ENCODE peak calls at places on chromosomes 13 and 19, in six cellular contexts. L is IMR-90, G is A549, W is colonic mucosa, M is GM23338, T is Peyer's patch. C is an unnamed sample. For H3K4me1, the result is how much of the 10 kb centered on the place peaks cover.

GRCh38 chr19:39738809-39739208 is 980 bp upstream of the CLC start:
- DNase-seq in L (no peak), G (no peak), W (no peak), M (no peak), T (no peak), C (no peak)

GRCh38 chr13:79782541-79783216 is 301.7 kb downstream of the NDFIP2 start:
- DNase-seq in L (peak), G (no peak), W (peak), M (peak), T (no peak), C (peak)

GRCh38 chr13:94251801-94252200 is 227.7 kb downstream of the DCT start:
- DNase-seq in L (peak), G (no peak), W (no peak), M (no peak), T (no peak), C (no peak)

GRCh38 chr13:33349996-33350826 is 64.7 kb upstream of the STARD13 start:
- DNase-seq in L (peak), G (peak), W (peak), M (peak), T (no peak), C (no peak)

GRCh38 chr13:30864352-30865130 is 41.5 kb upstream of the MEDAG start:
- DNase-seq in L (peak), G (no peak), W (no peak), M (peak), T (no peak), C (no peak)

GRCh38 chr13:114004416-114005205 is 30.7 kb upstream of the C13orf46 start:
- DNase-seq in L (peak), G (no peak), W (no peak), M (no peak), T (no peak), C (peak)

GRCh38 chr19:33771308-33772101 is 25.2 kb upstream of the KCTD15 start:
- DNase-seq in L (peak), G (peak), W (peak), M (peak), T (peak), C (peak)

GRCh38 chr13:60944863-60945262 is 470.8 kb downstream of the PCDH20 start:
- DNase-seq in L (no peak), G (no peak), W (no peak), M (no peak), T (no peak), C (no peak)

GRCh38 chr19:39845172-39845571 is 1.0 kb downstream of the FBL start:
- DNase-seq in L (no peak), G (no peak), W (no peak), M (no peak), T (no peak), C (no peak)

GRCh38 chr19:40223135-40223822 is 3.2 kb downstream of the CCNP start:
- DNase-seq in L (no peak), G (no peak), W (peak), M (peak), T (peak), C (no peak)

GRCh38 chr13:42490676-42491075 is 83.3 kb upstream of the TNFSF11 start:
- DNase-seq in L (no peak), G (no peak), W (no peak), M (no peak), T (no peak), C (no peak)

GRCh38 chr19:872266-872951 is 12.9 kb downstream of the CFD start:
- DNase-seq in L (peak), G (no peak), W (peak), M (peak), T (peak), C (no peak)

GRCh38 chr13:61286148-61286745 is 129.4 kb downstream of the PCDH20 start:
- DNase-seq in L (no peak), G (no peak), W (no peak), M (peak), T (no peak), C (no peak)

GRCh38 chr19:48967346-48968178 is 2.5 kb downstream of the FTL start:
- DNase-seq in L (peak), G (peak), W (no peak), M (no peak), T (no peak), C (peak)

GRCh38 chr13:113989585-113990300 is 15.9 kb upstream of the C13orf46 start:
- DNase-seq in L (no peak), G (no peak), W (no peak), M (no peak), T (no peak), C (no peak)

GRCh38 chr13:60226507-60226906 is 62.8 kb upstream of the DIAPH3 start:
- DNase-seq in L (peak), G (no peak), W (no peak), M (peak), T (no peak), C (no peak)

GRCh38 chr19:17259118-17259780 is 5.3 kb downstream of the USHBP1 start:
- DNase-seq in L (no peak), G (no peak), W (no peak), M (no peak), T (no peak), C (no peak)

GRCh38 chr19:56976995-56977906 is 136.7 kb upstream of the PEG3 start:
- DNase-seq in L (no peak), G (no peak), W (no peak), M (no peak), T (no peak), C (no peak)

GRCh38 chr13:106133025-106133424 is 402.4 kb downstream of the EFNB2 start:
- DNase-seq in L (peak), G (no peak), W (no peak), M (no peak), T (no peak), C (no peak)

GRCh38 chr19:18233224-18233825 is 7.1 kb upstream of the PDE4C start:
- DNase-seq in L (peak), G (peak), W (peak), M (peak), T (no peak), C (no peak)

GRCh38 chr13:61728468-61728867 is 312.8 kb upstream of the PCDH20 start:
- DNase-seq in L (no peak), G (no peak), W (no peak), M (no peak), T (no peak), C (no peak)

GRCh38 chr13:27269114-27269665 is 1.4 kb upstream of the RASL11A start:
- DNase-seq in L (peak), G (no peak), W (no peak), M (no peak), T (no peak), C (no peak)

GRCh38 chr19:13160557-13160956 is 10.3 kb downstream of the IER2 start:
- DNase-seq in L (peak), G (no peak), W (no peak), M (no peak), T (no peak), C (no peak)

GRCh38 chr13:28486144-28486543 is 8.8 kb downstream of the FLT1 start:
- DNase-seq in L (no peak), G (no peak), W (no peak), M (no peak), T (no peak), C (no peak)

GRCh38 chr13:94585543-94586101 is 10.3 kb downstream of the TGDS start:
- DNase-seq in L (no peak), G (no peak), W (no peak), M (no peak), T (no peak), C (no peak)

GRCh38 chr19:6064016-6064702 is 46.1 kb downstream of the RFX2 start:
- DNase-seq in L (no peak), G (no peak), W (no peak), M (no peak), T (peak), C (no peak)

GRCh38 chr13:113113846-113114271 is 8.3 kb downstream of the F7 start:
- DNase-seq in L (no peak), G (no peak), W (no peak), M (no peak), T (no peak), C (no peak)

GRCh38 chr13:34816543-34816942 is 125.5 kb upstream of the NBEA start:
- DNase-seq in L (no peak), G (no peak), W (no peak), M (no peak), T (no peak), C (no peak)
- H3K4me1 ChIP-seq in L (under half), G (under half), W (under half), M (under half), T (under half), C (under half)

GRCh38 chr19:36051236-36051635 is 2.8 kb downstream of the THAP8 start:
- DNase-seq in L (no peak), G (no peak), W (no peak), M (peak), T (no peak), C (no peak)
- TF ChIP-seq CTCF in L (peak), G (peak), W (no peak), M (peak), T (no peak), C (no peak)

DNA sequence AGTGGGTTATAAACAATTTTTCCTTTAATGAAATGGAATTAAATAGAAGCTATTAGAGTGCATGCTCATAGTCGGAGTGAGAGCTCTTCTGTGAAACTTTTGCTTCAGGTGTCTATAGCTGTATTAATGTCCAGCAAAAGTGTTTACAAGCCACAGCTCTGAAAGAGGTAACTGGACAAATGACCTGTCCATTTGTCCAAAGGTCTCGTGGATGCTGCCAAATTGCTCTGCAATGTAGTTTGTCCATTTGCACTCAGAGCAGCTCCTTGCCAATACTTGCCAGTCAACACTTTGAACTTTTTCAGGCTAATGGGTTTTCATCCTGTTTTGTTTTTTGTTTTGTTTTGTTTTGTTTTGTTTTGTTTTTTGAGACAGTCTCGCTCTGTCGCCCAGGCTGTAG is 3.1 kb upstream of the CBLC start:
- DNase-seq in L (no peak), G (no peak), W (no peak), M (no peak), T (no peak), C (no peak)
- H3K4me1 ChIP-seq in L (under half), G (under half), W (under half), M (under half), T (under half), C (under half)

DNA sequence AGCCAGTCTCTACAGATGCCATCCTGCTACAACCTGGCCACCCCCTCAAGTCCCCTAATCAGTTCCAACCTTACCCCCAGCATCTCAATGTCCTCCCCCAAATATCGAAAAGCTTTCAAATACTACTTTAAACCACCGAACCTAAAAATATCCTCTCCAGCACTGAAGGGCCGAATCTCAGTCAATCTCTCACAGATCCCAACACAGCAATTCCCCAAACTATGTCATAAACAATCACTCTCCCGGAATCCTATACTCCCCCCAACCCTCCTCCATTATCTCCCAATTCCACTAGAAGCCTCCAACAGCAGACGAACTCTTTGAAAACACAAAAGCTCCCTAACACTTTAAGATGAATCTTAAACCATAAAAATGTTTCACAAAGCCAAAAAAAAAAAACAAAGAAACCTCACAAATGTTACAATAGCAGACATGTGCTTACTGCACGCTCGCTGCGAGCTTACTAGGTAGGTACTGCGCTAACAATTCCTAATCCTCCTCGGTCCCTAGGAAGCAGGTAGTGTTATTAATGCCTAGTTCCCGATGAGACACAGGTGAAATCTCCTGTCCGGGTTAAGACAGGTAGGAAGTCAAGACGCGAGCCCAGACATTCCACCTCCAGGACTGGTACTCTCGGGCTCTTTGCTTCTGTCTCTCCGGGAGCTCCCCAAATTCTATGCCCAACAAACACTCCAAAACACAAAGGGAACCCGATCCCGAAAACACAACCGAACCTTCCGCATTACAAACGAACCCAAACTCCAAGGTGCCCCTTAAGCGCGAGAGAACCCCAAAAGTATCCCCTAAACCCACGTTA is 14.2 kb downstream of the FBXO46 start:
- DNase-seq in L (no peak), G (peak), W (peak), M (peak), T (peak), C (no peak)
- TF ChIP-seq CTCF in L (no peak), G (no peak), W (no peak), M (no peak), T (no peak), C (no peak)

GRCh38 chr19:10894911-10895213 is 23.5 kb downstream of the CARM1 start:
- DNase-seq in L (no peak), G (no peak), W (no peak), M (peak), T (no peak), C (no peak)

GRCh38 chr19:10895920-10896319 is 24.6 kb downstream of the CARM1 start:
- DNase-seq in L (no peak), G (no peak), W (no peak), M (peak), T (no peak), C (no peak)

GRCh38 chr19:10896851-10897526 is 25.6 kb downstream of the CARM1 start:
- DNase-seq in L (peak), G (no peak), W (peak), M (no peak), T (no peak), C (no peak)

GRCh38 chr19:10892256-10892655 is 20.9 kb downstream of the CARM1 start:
- DNase-seq in L (no peak), G (no peak), W (no peak), M (no peak), T (no peak), C (no peak)

DNA sequence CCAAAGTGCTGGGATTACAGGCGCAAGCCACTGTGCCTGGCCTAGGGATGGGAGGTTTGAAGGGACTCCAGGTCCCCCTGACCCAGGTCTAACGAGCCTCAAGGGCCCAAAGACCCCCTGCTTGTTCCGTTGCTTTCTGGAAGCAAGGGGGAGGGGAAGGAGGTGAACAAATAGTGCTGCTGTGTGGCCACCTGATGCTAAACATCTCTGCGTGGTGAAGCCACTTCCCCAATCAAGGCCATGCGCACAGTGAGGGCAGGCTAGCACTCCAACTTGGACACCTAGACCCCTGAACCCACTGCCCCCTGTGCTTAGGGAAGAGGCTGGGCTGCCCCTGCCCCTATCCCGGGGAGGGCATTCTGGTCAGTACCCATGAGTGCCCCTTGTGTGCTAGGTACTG is 24.0 kb downstream of the CARM1 start:
- DNase-seq in L (no peak), G (no peak), W (no peak), M (no peak), T (no peak), C (no peak)
- H3K4me1 ChIP-seq in L (under half), G (under half), W (under half), M (under half), T (under half), C (under half)

GRCh38 chr13:57716295-57716694 is 84.8 kb downstream of the PCDH17 start:
- DNase-seq in L (no peak), G (no peak), W (no peak), M (peak), T (no peak), C (no peak)
- TF ChIP-seq CTCF in L (no peak), G (no peak), W (no peak), M (peak), T (no peak), C (no peak)

DNA sequence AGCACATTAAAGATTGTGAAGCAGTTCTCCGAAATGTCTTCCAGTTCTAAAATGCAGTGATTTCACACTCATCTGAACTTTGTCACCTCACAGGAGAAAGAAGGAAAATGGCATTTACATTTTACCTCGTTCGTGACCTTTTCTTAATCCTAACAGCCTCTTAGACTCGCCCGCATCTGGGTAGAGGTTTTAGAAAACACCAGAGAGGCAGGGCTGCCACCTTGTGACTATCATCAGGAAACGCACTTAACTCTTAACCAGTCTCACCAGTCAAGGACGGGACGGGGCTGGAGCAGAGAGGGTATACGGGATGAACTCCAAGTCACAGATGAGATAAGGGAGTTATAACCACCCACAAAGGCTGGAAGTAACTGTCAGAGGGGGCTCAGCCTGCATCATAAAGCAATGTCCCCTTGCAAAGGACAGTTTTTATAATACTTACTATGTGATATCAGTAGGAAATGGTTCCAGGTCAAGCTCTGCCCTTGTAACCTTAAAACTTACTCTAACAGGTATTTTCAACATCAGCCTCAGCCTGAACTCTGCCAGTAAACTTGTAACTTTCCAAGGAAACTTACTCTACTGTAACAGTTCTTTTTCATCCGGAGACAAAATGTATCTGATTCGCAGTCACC is 8.6 kb upstream of the CEACAM6 start:
- DNase-seq in L (peak), G (peak), W (peak), M (peak), T (no peak), C (no peak)
- H3K4me1 ChIP-seq in L (under half), G (under half), W (under half), M (under half), T (under half), C (under half)

GRCh38 chr13:81017525-81018152 is 676.7 kb upstream of the SPRY2 start:
- DNase-seq in L (peak), G (peak), W (no peak), M (peak), T (no peak), C (no peak)
- TF ChIP-seq CTCF in L (peak), G (peak), W (peak), M (peak), T (peak), C (peak)

GRCh38 chr13:24153347-24153746 is 7.2 kb upstream of the SPATA13 start:
- DNase-seq in L (no peak), G (no peak), W (no peak), M (no peak), T (no peak), C (no peak)
- H3K4me1 ChIP-seq in L (under half), G (under half), W (under half), M (under half), T (under half), C (under half)

DNA sequence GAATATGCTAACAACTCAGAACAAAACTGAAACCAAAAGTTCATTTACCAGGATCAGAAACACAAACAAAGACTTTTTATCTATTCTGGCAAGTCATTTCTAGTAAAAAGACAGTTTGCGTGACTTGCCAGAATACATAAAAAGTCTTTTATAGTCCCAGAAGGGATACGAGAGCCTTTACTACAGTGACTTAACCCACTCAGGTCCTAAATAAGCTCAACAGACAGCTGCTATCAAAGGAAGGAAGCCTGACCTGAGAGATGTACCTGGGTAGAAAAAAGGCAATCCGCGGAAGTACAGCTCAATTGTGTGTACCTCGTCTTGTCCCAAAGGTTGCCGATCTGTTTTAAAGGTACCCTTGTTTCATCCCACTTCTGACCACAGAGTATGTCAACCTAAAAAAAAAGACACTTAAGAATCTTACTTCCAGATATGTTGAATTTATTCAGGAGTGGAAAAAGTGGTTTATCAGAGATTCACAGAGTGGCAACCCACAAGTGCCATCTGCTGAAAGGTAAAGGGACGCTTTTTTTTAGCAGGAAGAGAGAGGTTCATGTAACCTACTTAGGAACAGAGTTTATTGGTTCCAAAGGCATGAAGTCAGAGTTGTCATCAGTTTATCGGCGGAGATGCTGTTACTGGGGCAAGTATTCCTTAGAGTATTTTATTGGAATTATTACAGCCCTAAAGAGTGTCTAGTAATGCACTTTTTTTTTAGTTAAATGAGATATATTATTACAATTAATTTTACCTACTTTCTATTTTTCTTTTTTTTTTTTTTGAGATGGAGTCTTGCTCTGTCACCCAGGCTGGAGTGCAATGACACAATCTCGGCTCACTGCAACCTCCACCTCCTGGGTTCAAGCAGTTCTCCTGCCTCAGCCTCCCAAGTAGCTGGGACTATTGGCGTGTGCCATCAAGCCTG is 69.7 kb upstream of the C1QTNF9B start:
- DNase-seq in L (peak), G (no peak), W (no peak), M (no peak), T (no peak), C (no peak)
- TF ChIP-seq CTCF in L (no peak), G (no peak), W (no peak), M (no peak), T (no peak), C (no peak)

C was measured in right atrium auricular region.